ENCODE peak calls at places on chromosomes 12 and 14, in four cellular contexts. U is naive thymus-derived CD4-positive, alpha-beta T cell; C is IMR-90; G is CD8-positive, alpha-beta T cell. L is an unnamed sample.

GRCh38 chr14:45891417-45892080 is 638.5 kb upstream of the MIS18BP1 start:
- DNase-seq in U (no peak), G (no peak), C (no peak), L (no peak)

GRCh38 chr12:31589896-31590729 is 823 bp downstream of the DENND5B start:
- DNase-seq in G (peak), C (peak), U (peak), L (peak)

GRCh38 chr14:105023144-105023543 is 2.3 kb upstream of the CDCA4 start:
- DNase-seq in U (no peak), C (no peak), G (no peak), L (no peak)

GRCh38 chr12:113439606-113440030 is 17.4 kb downstream of the SDSL start:
- DNase-seq in G (no peak), U (no peak), C (peak), L (peak)

GRCh38 chr12:62848418-62848817 is 86.5 kb downstream of the PPM1H start:
- DNase-seq in U (no peak), G (no peak), C (peak), L (no peak)

GRCh38 chr12:5489760-5490432 is 58.0 kb downstream of the NTF3 start:
- DNase-seq in C (no peak), G (no peak), U (no peak), L (no peak)

GRCh38 chr12:124480469-124481256 is 86.7 kb downstream of the NCOR2 start:
- DNase-seq in G (no peak), U (no peak), C (peak), L (peak)

GRCh38 chr14:54642950-54643695 is 76.2 kb downstream of the SAMD4A start:
- DNase-seq in U (no peak), C (peak), G (no peak), L (no peak)

GRCh38 chr12:14928946-14929345 is 9.4 kb downstream of the ERP27 start:
- DNase-seq in C (no peak), G (no peak), U (no peak), L (no peak)

GRCh38 chr12:39935275-39935674 is 170.6 kb downstream of the SLC2A13 start:
- DNase-seq in G (no peak), U (no peak), C (peak), L (no peak)

GRCh38 chr12:53324113-53324778 is 2.8 kb upstream of the AAAS start:
- DNase-seq in U (peak), C (no peak), G (peak), L (peak)

GRCh38 chr12:117857632-117858274 is 111.0 kb downstream of the KSR2 start:
- DNase-seq in U (no peak), G (no peak), C (peak), L (peak)

DNA sequence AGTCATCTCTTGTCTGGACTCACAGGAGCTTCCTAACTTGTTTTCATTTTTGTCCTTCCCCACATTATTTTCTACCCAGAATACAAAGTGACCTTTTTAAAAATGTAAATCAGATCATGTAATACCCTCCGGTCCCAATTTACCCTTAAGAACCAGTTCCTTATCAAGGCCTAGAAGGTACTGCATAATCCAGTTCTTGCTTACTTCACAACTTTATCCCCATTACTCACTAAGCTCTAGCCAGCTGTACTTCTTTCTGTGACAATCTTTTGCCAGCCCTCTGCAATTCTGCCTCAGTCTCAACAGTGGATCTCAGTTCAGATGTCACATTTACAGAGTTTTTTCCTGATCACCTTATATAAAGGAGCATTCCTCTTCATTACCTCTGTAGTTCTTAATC is 11.6 kb downstream of the RAP1B start:
- DNase-seq in G (no peak), U (no peak), C (no peak), L (no peak)
- H3K27ac ChIP-seq in G (no peak), U (peak), C (no peak), L (no peak)

DNA sequence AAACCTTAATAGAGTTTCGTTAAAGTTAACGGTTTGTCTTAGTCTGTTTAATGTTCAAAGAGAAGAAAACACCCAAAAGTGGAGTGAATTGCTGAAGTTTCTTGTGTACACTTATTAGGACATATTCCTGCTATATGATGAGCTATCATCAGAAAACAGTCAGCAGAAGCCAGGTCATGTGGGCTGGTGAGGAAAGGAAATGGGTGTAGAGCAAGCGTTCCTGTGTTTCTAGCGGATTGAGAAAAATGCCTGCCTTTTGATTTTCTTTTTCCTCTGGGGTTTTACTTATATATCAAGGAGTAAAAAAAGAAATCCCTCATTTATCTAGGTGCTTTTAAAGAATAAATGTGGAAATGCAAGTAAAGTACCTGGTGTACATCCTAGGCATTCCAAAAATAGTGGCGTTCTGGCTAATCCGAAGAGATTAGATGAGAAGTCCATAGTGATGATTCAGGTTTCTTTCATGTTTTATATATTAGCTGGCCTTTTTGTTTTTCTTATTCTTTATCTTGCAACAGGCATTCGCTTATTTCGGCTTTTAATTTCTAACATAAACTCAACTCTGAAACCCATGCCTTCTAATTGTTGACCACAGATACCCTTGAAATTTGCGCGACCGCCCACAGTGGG is 50.7 kb downstream of the FLRT2 start:
- DNase-seq in U (no peak), C (peak), G (no peak), L (no peak)
- H3K27ac ChIP-seq in U (no peak), C (no peak), G (no peak), L (no peak)

GRCh38 chr12:92094751-92095161 is 50.9 kb downstream of the BTG1 start:
- DNase-seq in G (no peak), C (peak), U (no peak), L (no peak)
- H3K27ac ChIP-seq in G (no peak), C (peak), U (no peak), L (no peak)

GRCh38 chr12:11693626-11694025 is 44.2 kb downstream of the ETV6 start:
- DNase-seq in G (no peak), C (no peak), U (no peak), L (no peak)
- H3K27ac ChIP-seq in G (no peak), C (no peak), U (no peak), L (no peak)

GRCh38 chr12:94099191-94099983 is 49.0 kb upstream of the PLXNC1 start:
- DNase-seq in C (peak), G (no peak), U (no peak), L (peak)

GRCh38 chr12:94101902-94102660 is 46.3 kb upstream of the PLXNC1 start:
- DNase-seq in G (peak), U (peak), C (peak), L (peak)

GRCh38 chr12:94100990-94101901 is 47.1 kb upstream of the PLXNC1 start:
- DNase-seq in U (peak), C (peak), G (peak), L (peak)

GRCh38 chr12:94098466-94098865 is 49.9 kb upstream of the PLXNC1 start:
- DNase-seq in U (no peak), C (peak), G (no peak), L (no peak)

GRCh38 chr12:94100254-94100653 is 48.1 kb upstream of the PLXNC1 start:
- DNase-seq in U (no peak), C (peak), G (no peak), L (peak)
- H3K27ac ChIP-seq in U (no peak), C (no peak), G (no peak), L (peak)

GRCh38 chr14:103932791-103933490 is 4.7 kb downstream of the TDRD9 start:
- DNase-seq in G (no peak), C (no peak), U (no peak), L (no peak)
- H3K27ac ChIP-seq in G (no peak), C (no peak), U (no peak), L (no peak)

DNA sequence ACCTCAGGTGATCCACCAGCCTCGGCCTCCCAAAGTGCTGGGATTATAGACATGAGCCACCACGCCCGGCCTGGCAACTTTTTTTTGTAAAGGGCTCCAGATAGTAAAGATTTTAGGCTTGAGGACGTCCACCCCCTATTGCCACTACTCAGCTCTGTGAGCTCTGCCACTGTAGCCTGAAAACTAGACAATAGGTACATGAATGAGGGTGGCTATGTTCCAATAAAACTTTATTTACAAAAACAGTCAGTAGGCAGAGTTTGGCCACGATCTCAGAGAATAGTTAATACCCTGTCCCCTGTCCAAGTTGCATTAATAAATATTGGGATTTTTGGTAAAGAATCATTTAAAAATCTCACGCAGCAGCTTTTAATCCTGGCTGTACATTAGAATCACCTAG is 90.1 kb downstream of the FOXN4 start:
- DNase-seq in C (no peak), G (no peak), U (no peak), L (no peak)
- H3K27ac ChIP-seq in C (no peak), G (no peak), U (no peak), L (no peak)

GRCh38 chr12:68617160-68617926 is 6.6 kb downstream of the RAP1B start:
- DNase-seq in C (peak), U (no peak), G (no peak), L (no peak)
- H3K27ac ChIP-seq in C (peak), U (peak), G (no peak), L (no peak)

L was measured in DND-41.